ENCODE peak calls at places on chromosomes 3 and 15, in five cellular contexts. V is amniotic stem cell, S is skeletal muscle cell, I is non-pigmented ciliary epithelial cell, K is retina. N is an unnamed sample.

GRCh38 chr3:117463276-117463675 is 753.7 kb downstream of the TUSC7 start:
- DNase-seq in V (no peak), S (no peak), I (no peak), K (no peak), N (no peak)

GRCh38 chr3:111311709-111312235 is 230.2 kb upstream of the CD96 start:
- DNase-seq in V (no peak), S (no peak), I (no peak), K (no peak), N (no peak)

GRCh38 chr3:13045904-13046568 is 27.2 kb downstream of the IQSEC1 start:
- DNase-seq in V (no peak), S (no peak), I (no peak), K (peak; percentile 39), N (no peak)

GRCh38 chr3:123066599-123066895 is 278 bp upstream of the PDIA5 start:
- DNase-seq in V (no peak), S (no peak), I (no peak), K (no peak), N (no peak)

GRCh38 chr3:156718622-156719300 is 44.4 kb downstream of the TIPARP start:
- DNase-seq in V (no peak), S (no peak), I (peak; percentile 23), K (no peak), N (no peak)

GRCh38 chr3:170632780-170633179 is 46.9 kb upstream of the SLC7A14 start:
- DNase-seq in V (no peak), S (no peak), I (no peak), K (no peak), N (no peak)

GRCh38 chr3:66023254-66023653 is 15.5 kb downstream of the MAGI1 start:
- DNase-seq in V (no peak), S (no peak), I (no peak), K (no peak), N (no peak)

GRCh38 chr3:88912294-88913014 is 195.0 kb upstream of the EPHA3 start:
- DNase-seq in V (no peak), S (no peak), I (no peak), K (peak; percentile 68), N (peak; percentile 59)

GRCh38 chr3:103218146-103218545 is 783.3 kb downstream of the ZPLD1 start:
- DNase-seq in V (no peak), S (peak; percentile 7), I (peak; percentile 20), K (no peak), N (no peak)

GRCh38 chr15:62119224-62119925 is 45.7 kb downstream of the C2CD4B start:
- DNase-seq in V (peak; percentile 93), S (peak; percentile 94), I (peak; percentile 95), K (no peak), N (no peak)

GRCh38 chr15:64502537-64502936 is 42.2 kb downstream of the ZNF609 start:
- DNase-seq in V (no peak), S (no peak), I (no peak), K (no peak), N (no peak)

GRCh38 chr3:87260270-87260669 is 16.1 kb downstream of the POU1F1 start:
- DNase-seq in V (peak; percentile 17), S (no peak), I (no peak), K (peak; percentile 45), N (peak; percentile 56)

GRCh38 chr15:74208901-74209559 is 6.4 kb upstream of the STRA6 start:
- DNase-seq in V (no peak), S (no peak), I (no peak), K (peak; percentile 57), N (peak; percentile 82)

GRCh38 chr3:180747805-180748361 is 68.6 kb upstream of the CCDC39 start:
- DNase-seq in V (no peak), S (no peak), I (no peak), K (no peak), N (no peak)

GRCh38 chr15:67943961-67944674 is 104.3 kb upstream of the RNU6-1 start:
- DNase-seq in V (no peak), S (peak; percentile 51), I (no peak), K (no peak), N (no peak)

GRCh38 chr3:116614795-116615362 is 94.7 kb upstream of the TUSC7 start:
- DNase-seq in V (no peak), S (no peak), I (no peak), K (peak; percentile 19), N (no peak)

GRCh38 chr3:171860830-171861535 is 17.8 kb downstream of the TMEM212 start:
- DNase-seq in V (no peak), S (peak; percentile 64), I (no peak), K (no peak), N (no peak)

GRCh38 chr3:28348286-28348636 is 260 bp upstream of the ZCWPW2 start:
- DNase-seq in V (peak; percentile 74), S (peak; percentile 79), I (peak; percentile 36), K (no peak), N (no peak)

GRCh38 chr3:11640009-11640673 is 3.6 kb downstream of the VGLL4 start:
- DNase-seq in V (no peak), S (no peak), I (no peak), K (no peak), N (no peak)

GRCh38 chr3:82462977-82463376 is 701.5 kb upstream of the GBE1 start:
- DNase-seq in V (no peak), S (no peak), I (no peak), K (no peak), N (no peak)

GRCh38 chr3:152858170-152858800 is 23.4 kb downstream of the P2RY1 start:
- DNase-seq in V (no peak), S (no peak), I (no peak), K (peak; percentile 25), N (no peak)

GRCh38 chr3:20173844-20174410 is 12.1 kb downstream of the SGO1 start:
- DNase-seq in V (no peak), S (no peak), I (no peak), K (peak; percentile 27), N (no peak)

GRCh38 chr3:101676765-101677435 is at the start of gene ZBTB11:
- DNase-seq in V (no peak), S (peak; percentile 100), I (peak; percentile 100), K (peak; percentile 97), N (peak; percentile 99)

GRCh38 chr15:28977377-28978010 is 91.7 kb downstream of the APBA2 start:
- DNase-seq in V (peak; percentile 98), S (peak; percentile 90), I (peak; percentile 94), K (no peak), N (peak; percentile 95)

GRCh38 chr3:127458698-127459097 is 131.8 kb downstream of the TPRA1 start:
- DNase-seq in V (no peak), S (no peak), I (no peak), K (peak; percentile 85), N (peak; percentile 89)

GRCh38 chr3:100496711-100497261 is 4.4 kb downstream of the TMEM45A start:
- DNase-seq in V (no peak), S (no peak), I (peak; percentile 58), K (no peak), N (no peak)

GRCh38 chr15:88865498-88866099 is 29.7 kb downstream of the HAPLN3 start:
- DNase-seq in V (no peak), S (no peak), I (no peak), K (no peak), N (no peak)

GRCh38 chr3:44092497-44092896 is 149.2 kb upstream of the TOPAZ1 start:
- DNase-seq in V (no peak), S (no peak), I (no peak), K (no peak), N (no peak)

GRCh38 chr3:195064300-195064931 is 206.5 kb downstream of the XXYLT1 start:
- DNase-seq in V (no peak), S (no peak), I (no peak), K (no peak), N (no peak)

GRCh38 chr15:98823012-98823458 is 174.7 kb downstream of the IGF1R start:
- DNase-seq in V (no peak), S (peak; percentile 69), I (peak; percentile 77), K (no peak), N (no peak)

GRCh38 chr3:171676600-171677175 is 133.6 kb downstream of the PLD1 start:
- DNase-seq in V (no peak), S (no peak), I (no peak), K (no peak), N (no peak)

GRCh38 chr15:43383070-43383469 is 12.2 kb downstream of the TUBGCP4 start:
- DNase-seq in V (no peak), S (no peak), I (peak; percentile 15), K (no peak), N (no peak)